ENCODE peak calls at places on chromosomes 6 and 20, in nine cellular contexts. L is CD8-positive, alpha-beta T cell; W is keratinocyte; G is PC-9; Q is H9; D is fibroblast of the aortic adventitia; X is pancreas; H is fibroblast of lung; O is left lung. S is an unnamed sample.

GRCh38 chr6:113739066-113739655 is 118.0 kb upstream of the MARCKS start:
- DNase-seq in D (no peak), Q (no peak), H (no peak), X (no peak), L (no peak), O (no peak), W (no peak), G (no peak), S (no peak)

GRCh38 chr6:142728910-142729481 is 216.0 kb downstream of the HIVEP2 start:
- DNase-seq in G (no peak), H (peak), O (no peak), W (no peak), Q (no peak), D (peak), X (no peak), L (no peak), S (no peak)

GRCh38 chr6:15396808-15397207 is 150.9 kb downstream of the JARID2 start:
- DNase-seq in L (no peak), H (no peak), W (no peak), D (no peak), O (no peak), Q (no peak), X (peak), G (no peak), S (no peak)

GRCh38 chr6:328924-329323 is 36.6 kb downstream of the DUSP22 start:
- DNase-seq in G (no peak), Q (no peak), O (no peak), W (no peak), X (no peak), D (no peak), L (no peak), H (no peak), S (no peak)

GRCh38 chr6:37798436-37799262 is 20.9 kb upstream of the ZFAND3 start:
- DNase-seq in W (no peak), G (no peak), H (no peak), O (no peak), D (no peak), L (no peak), X (no peak), Q (no peak), S (no peak)

GRCh38 chr20:13794667-13795066 is 9.8 kb downstream of the NDUFAF5 start:
- DNase-seq in X (no peak), L (no peak), G (no peak), O (no peak), H (no peak), D (no peak), Q (no peak), W (no peak), S (no peak)

GRCh38 chr20:61889659-61890058 is 176.0 kb downstream of the TAF4 start:
- DNase-seq in L (no peak), D (no peak), Q (no peak), W (no peak), H (no peak), G (no peak), O (no peak), X (no peak), S (no peak)

GRCh38 chr20:6081236-6081635 is 27.4 kb upstream of the LRRN4 start:
- DNase-seq in L (no peak), W (no peak), D (peak), G (no peak), Q (no peak), H (peak), X (no peak), O (no peak), S (no peak)

GRCh38 chr6:31878761-31879542 is at the start of gene SLC44A4:
- DNase-seq in Q (peak), W (no peak), H (no peak), D (no peak), L (no peak), G (peak), O (no peak), X (no peak), S (no peak)

GRCh38 chr20:1907586-1907985 is 12.4 kb downstream of the SIRPA start:
- DNase-seq in G (no peak), Q (no peak), X (no peak), W (no peak), O (no peak), H (peak), D (peak), L (no peak), S (no peak)

GRCh38 chr20:59604770-59605665 is 678 bp downstream of the PHACTR3 start:
- DNase-seq in W (no peak), Q (peak), H (no peak), X (no peak), O (no peak), G (no peak), D (no peak), L (no peak), S (peak)

GRCh38 chr20:39398656-39399055 is 436.5 kb downstream of the DHX35 start:
- DNase-seq in D (no peak), W (no peak), X (no peak), H (no peak), Q (no peak), L (no peak), G (no peak), O (no peak), S (no peak)

GRCh38 chr6:5036309-5036708 is 32.5 kb upstream of the RPP40 start:
- DNase-seq in Q (peak), H (peak), D (no peak), O (no peak), L (no peak), W (no peak), X (no peak), G (peak), S (peak)

GRCh38 chr6:32689531-32690505 is 23.4 kb upstream of the HLA-DQB1 start:
- DNase-seq in O (no peak), D (no peak), Q (no peak), G (no peak), W (no peak), L (no peak), H (no peak), X (no peak), S (no peak)

GRCh38 chr6:91167846-91168245 is 581.0 kb upstream of the MAP3K7 start:
- DNase-seq in L (no peak), D (no peak), Q (no peak), G (no peak), W (no peak), X (no peak), H (no peak), O (no peak), S (no peak)
- TF ChIP-seq CTCF in L (no peak), D (no peak), Q (peak), G (no peak), W (peak), X (no peak), H (peak), O (no peak), S (peak)

GRCh38 chr6:155317186-155317585 is 2.9 kb upstream of the TFB1M start:
- DNase-seq in D (peak), Q (no peak), W (no peak), H (peak), L (no peak), G (no peak), X (no peak), O (no peak), S (no peak)
- TF ChIP-seq CTCF in D (peak), Q (peak), W (peak), H (peak), L (peak), G (peak), X (no peak), O (no peak), S (peak)

GRCh38 chr6:65126667-65127066 is 580.4 kb downstream of the EYS start:
- DNase-seq in D (no peak), W (no peak), H (no peak), L (no peak), O (no peak), X (no peak), G (no peak), Q (no peak), S (no peak)
- TF ChIP-seq CTCF in D (no peak), W (no peak), H (no peak), L (no peak), O (no peak), X (no peak), G (no peak), Q (no peak), S (no peak)

DNA sequence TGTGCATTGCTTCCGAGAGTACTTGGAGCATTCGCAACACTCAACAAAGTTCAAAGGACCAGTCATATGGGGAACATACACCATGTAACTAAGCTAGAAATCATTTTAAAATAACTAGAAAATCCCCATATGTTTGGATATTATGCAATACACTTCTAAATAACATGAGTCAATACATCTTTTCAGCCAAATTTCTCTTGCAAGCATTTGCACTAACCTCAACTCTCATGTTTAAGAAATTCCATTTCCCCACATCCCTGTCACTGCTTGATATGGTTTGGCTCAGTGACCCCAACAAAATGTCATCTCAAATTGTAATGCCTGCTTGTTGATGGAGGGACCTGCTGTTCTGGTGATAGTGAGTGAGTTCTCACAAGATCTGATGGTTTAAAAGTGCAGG is 85.7 kb upstream of the CST7 start:
- DNase-seq in L (no peak), G (no peak), H (peak), D (peak), X (no peak), W (no peak), O (no peak), Q (no peak), S (no peak)
- TF ChIP-seq CTCF in L (no peak), G (no peak), H (no peak), D (no peak), X (no peak), W (no peak), O (no peak), Q (no peak), S (no peak)

GRCh38 chr6:70843328-70843918 is 113.4 kb downstream of the B3GAT2 start:
- DNase-seq in H (no peak), X (no peak), Q (no peak), W (no peak), O (no peak), D (no peak), G (no peak), L (no peak), S (no peak)
- TF ChIP-seq CTCF in H (no peak), X (no peak), Q (no peak), W (no peak), O (no peak), D (no peak), G (no peak), L (no peak), S (no peak)

DNA sequence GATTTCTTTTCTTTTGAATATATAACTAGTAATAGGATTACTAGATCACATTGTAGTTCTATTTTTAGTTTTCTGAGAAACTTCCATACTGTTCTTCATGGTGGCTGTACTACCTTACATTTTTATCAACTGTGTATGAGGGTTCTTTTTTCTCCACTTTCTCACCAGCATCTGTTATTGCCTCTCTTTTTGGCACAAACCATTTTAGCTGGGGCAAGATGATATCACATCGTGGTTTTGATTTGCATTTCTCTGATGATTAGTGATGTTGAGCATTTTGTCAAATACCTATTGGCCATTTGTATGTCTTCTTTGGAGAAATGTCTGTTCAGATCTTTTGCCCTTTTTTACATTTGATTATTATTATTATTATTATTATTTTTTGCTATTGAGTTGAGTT is 86.1 kb upstream of the TCF21 start:
- DNase-seq in D (no peak), G (no peak), W (no peak), X (no peak), H (no peak), L (no peak), O (no peak), Q (no peak), S (no peak)
- TF ChIP-seq CTCF in D (no peak), G (no peak), W (no peak), X (no peak), H (no peak), L (no peak), O (no peak), Q (no peak), S (no peak)

DNA sequence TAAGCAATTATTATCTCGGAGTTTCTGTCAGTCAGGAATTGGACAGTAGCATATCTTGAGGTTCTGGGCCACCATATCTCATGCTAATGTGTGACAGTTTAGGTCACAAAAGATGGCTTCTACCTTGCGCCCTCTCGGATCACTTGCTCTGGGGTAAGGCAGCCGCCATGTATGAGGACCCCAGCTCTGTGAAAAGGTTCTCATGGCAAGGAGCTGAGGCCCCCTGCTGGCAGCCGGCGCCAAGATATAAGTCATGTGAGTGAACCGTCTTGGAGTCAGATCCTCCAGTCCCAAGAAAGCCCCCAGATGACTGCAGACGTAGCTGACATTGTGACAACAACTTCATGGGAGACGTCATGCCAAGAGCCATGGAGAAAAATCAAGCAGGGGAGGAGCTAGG is 670.8 kb downstream of the KIF16B start:
- DNase-seq in H (no peak), G (no peak), W (no peak), L (no peak), D (no peak), O (no peak), X (no peak), Q (peak), S (peak)
- TF ChIP-seq CTCF in H (no peak), G (peak), W (no peak), L (no peak), D (no peak), O (no peak), X (no peak), Q (peak), S (peak)

DNA sequence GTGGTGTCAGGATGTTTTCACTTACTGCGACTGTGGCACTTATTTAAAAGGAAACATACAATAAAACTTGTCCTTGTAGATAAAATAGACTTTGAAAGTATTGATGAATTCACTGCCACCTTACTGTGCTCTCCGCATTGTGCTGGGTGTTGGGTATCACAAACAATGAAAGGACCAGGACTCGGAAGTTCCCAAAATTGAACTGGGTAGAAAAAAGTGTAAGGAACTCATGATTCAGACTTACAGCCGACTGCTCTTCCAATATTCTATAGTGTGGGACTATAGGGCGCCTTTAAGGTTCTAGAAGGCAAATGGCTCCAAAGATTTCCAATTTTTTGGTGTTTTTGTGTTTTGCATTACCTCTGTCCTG is 32.0 kb upstream of the ID4 start:
- DNase-seq in L (no peak), G (no peak), W (no peak), D (peak), H (peak), Q (no peak), X (no peak), O (no peak), S (no peak)
- TF ChIP-seq CTCF in L (no peak), G (no peak), W (no peak), D (no peak), H (no peak), Q (peak), X (no peak), O (no peak), S (peak)

GRCh38 chr20:9352740-9353139 is 161.7 kb upstream of the LAMP5 start:
- DNase-seq in H (no peak), O (no peak), X (no peak), Q (no peak), G (no peak), D (no peak), W (no peak), L (no peak), S (no peak)

GRCh38 chr20:9354579-9354978 is 159.8 kb upstream of the LAMP5 start:
- DNase-seq in Q (no peak), X (no peak), H (no peak), W (no peak), L (no peak), G (no peak), D (no peak), O (no peak), S (no peak)

GRCh38 chr20:9353916-9354276 is 160.5 kb upstream of the LAMP5 start:
- DNase-seq in L (no peak), D (peak), H (peak), G (no peak), X (no peak), O (no peak), Q (no peak), W (no peak), S (no peak)

GRCh38 chr20:9349256-9349655 is 165.1 kb upstream of the LAMP5 start:
- DNase-seq in H (no peak), L (no peak), X (no peak), Q (no peak), O (no peak), G (no peak), W (no peak), D (no peak), S (no peak)

GRCh38 chr20:9353180-9353915 is 161.0 kb upstream of the LAMP5 start:
- DNase-seq in L (no peak), X (no peak), O (no peak), G (no peak), H (no peak), D (no peak), W (no peak), Q (no peak), S (no peak)
- TF ChIP-seq CTCF in L (no peak), X (no peak), O (no peak), G (no peak), H (peak), D (no peak), W (no peak), Q (no peak), S (no peak)